ENCODE peak calls at places on chromosomes 7 and 10, in seven cellular contexts. M is A549; G is ovary; S is CD8-positive, alpha-beta T cell; C is heart left ventricle; K is uterus; D is gastrocnemius medialis. A is an unnamed sample.

GRCh38 chr7:21934824-21935223 is 10.9 kb downstream of the CDCA7L start:
- DNase-seq in M (no peak), G (no peak), S (no peak), C (no peak), K (no peak), D (no peak), A (no peak)

GRCh38 chr7:137591444-137591843 is 247.9 kb upstream of the PTN start:
- DNase-seq in M (no peak), G (no peak), S (no peak), C (no peak), K (no peak), D (no peak), A (no peak)

GRCh38 chr7:55242613-55243012 is 122.5 kb upstream of the LANCL2 start:
- DNase-seq in M (no peak), G (no peak), S (no peak), C (no peak), K (no peak), D (no peak), A (no peak)

GRCh38 chr7:66727058-66727457 is 13.5 kb upstream of the RABGEF1 start:
- DNase-seq in M (no peak), G (no peak), S (no peak), C (no peak), K (no peak), D (no peak), A (no peak)

GRCh38 chr10:109219935-109220334 is 703.4 kb downstream of the XPNPEP1 start:
- DNase-seq in M (no peak), G (no peak), S (no peak), C (no peak), K (no peak), D (no peak), A (no peak)

GRCh38 chr7:95863-96260 is 96.5 kb upstream of the FAM20C start:
- DNase-seq in M (no peak), G (no peak), S (no peak), C (no peak), K (no peak), D (no peak), A (no peak)

GRCh38 chr10:25068152-25069058 is 52.0 kb downstream of the THNSL1 start:
- DNase-seq in M (no peak), G (no peak), S (no peak), C (no peak), K (no peak), D (no peak), A (no peak)

GRCh38 chr7:21253740-21254687 is 173.9 kb upstream of the SP4 start:
- DNase-seq in M (peak), G (no peak), S (peak), C (peak), K (no peak), D (no peak), A (no peak)

GRCh38 chr10:19931886-19932285 is 115.7 kb downstream of the PLXDC2 start:
- DNase-seq in M (no peak), G (no peak), S (no peak), C (peak), K (no peak), D (no peak), A (no peak)

GRCh38 chr10:124232686-124233545 is 139.5 kb upstream of the CHST15 start:
- DNase-seq in M (no peak), G (no peak), S (no peak), C (peak), K (no peak), D (no peak), A (peak)

GRCh38 chr10:63935705-63936104 is 414.5 kb downstream of the REEP3 start:
- DNase-seq in M (peak), G (no peak), S (no peak), C (no peak), K (no peak), D (no peak), A (no peak)

GRCh38 chr7:50821457-50821977 is 38.8 kb upstream of the GRB10 start:
- DNase-seq in M (no peak), G (no peak), S (no peak), C (no peak), K (no peak), D (no peak), A (no peak)

GRCh38 chr7:30019960-30020359 is 6.5 kb downstream of the FKBP14 start:
- DNase-seq in M (no peak), G (no peak), S (no peak), C (no peak), K (no peak), D (no peak), A (no peak)

GRCh38 chr7:17318146-17318545 is 19.7 kb downstream of the AHR start:
- DNase-seq in M (no peak), G (no peak), S (no peak), C (no peak), K (no peak), D (no peak), A (no peak)

GRCh38 chr7:120054376-120055100 is 218.4 kb upstream of the KCND2 start:
- DNase-seq in M (no peak), G (no peak), S (no peak), C (no peak), K (no peak), D (no peak), A (no peak)

GRCh38 chr7:47877336-47877735 is 70.9 kb downstream of the PKD1L1 start:
- DNase-seq in M (no peak), G (no peak), S (no peak), C (no peak), K (no peak), D (no peak), A (no peak)

GRCh38 chr7:111094387-111094786 is 3.5 kb downstream of the LRRN3 start:
- DNase-seq in M (no peak), G (no peak), S (no peak), C (no peak), K (no peak), D (no peak), A (no peak)

GRCh38 chr7:23020742-23021401 is 6.9 kb upstream of the HYCC1 start:
- DNase-seq in M (no peak), G (no peak), S (no peak), C (no peak), K (peak), D (no peak), A (peak)

GRCh38 chr10:71921319-71922027 is 42.7 kb upstream of the CHST3 start:
- DNase-seq in M (no peak), G (peak), S (no peak), C (peak), K (peak), D (no peak), A (peak)

GRCh38 chr10:79202188-79203013 is 133.6 kb downstream of the ZMIZ1 start:
- DNase-seq in M (peak), G (no peak), S (peak), C (peak), K (no peak), D (no peak), A (no peak)

GRCh38 chr10:36281871-36282331 is 639.8 kb upstream of the FZD8 start:
- DNase-seq in M (peak), G (no peak), S (no peak), C (no peak), K (no peak), D (no peak), A (no peak)

GRCh38 chr7:25095516-25096345 is 29.3 kb downstream of the CYCS start:
- DNase-seq in M (no peak), G (no peak), S (no peak), C (no peak), K (no peak), D (no peak), A (no peak)

GRCh38 chr7:127391591-127392181 is 822 bp downstream of the ZNF800 start:
- DNase-seq in M (peak), G (peak), S (peak), C (peak), K (no peak), D (peak), A (peak)

GRCh38 chr10:1100691-1101368 is 44.6 kb downstream of the WDR37 start:
- DNase-seq in M (no peak), G (no peak), S (no peak), C (no peak), K (no peak), D (no peak), A (no peak)

GRCh38 chr10:3355536-3355935 is 183.0 kb upstream of the PITRM1 start:
- DNase-seq in M (no peak), G (no peak), S (no peak), C (no peak), K (no peak), D (no peak), A (no peak)

DNA sequence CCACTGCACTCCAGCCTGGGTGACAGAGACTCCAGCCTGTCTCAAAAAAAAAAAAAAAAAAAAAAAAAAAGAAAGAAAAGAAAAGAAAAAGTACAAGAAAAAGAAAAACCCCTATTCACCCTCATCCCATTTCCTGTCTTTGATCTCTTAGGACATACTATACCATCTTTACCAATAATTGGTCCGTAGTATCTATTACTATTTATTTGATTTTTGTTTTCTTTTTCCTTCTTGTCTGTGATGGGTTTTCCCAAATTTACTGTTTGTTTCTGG is 41.6 kb downstream of the PDIA4 start:
- DNase-seq in M (no peak), G (no peak), S (no peak), C (no peak), K (no peak), D (no peak), A (no peak)
- H3K4me3 ChIP-seq in M (peak), G (no peak), S (no peak), C (no peak), K (no peak), D (peak), A (peak)

GRCh38 chr10:13559124-13559700 is 27.6 kb upstream of the PRPF18 start:
- DNase-seq in M (no peak), G (no peak), S (no peak), C (no peak), K (no peak), D (no peak), A (no peak)

GRCh38 chr10:13567030-13567429 is 19.7 kb upstream of the PRPF18 start:
- DNase-seq in M (no peak), G (no peak), S (no peak), C (no peak), K (no peak), D (no peak), A (no peak)

GRCh38 chr10:13560597-13560996 is 26.2 kb upstream of the PRPF18 start:
- DNase-seq in M (no peak), G (no peak), S (no peak), C (no peak), K (no peak), D (no peak), A (no peak)

GRCh38 chr10:13563481-13564445 is 23.0 kb upstream of the PRPF18 start:
- DNase-seq in M (no peak), G (no peak), S (no peak), C (no peak), K (no peak), D (no peak), A (no peak)
- TF ChIP-seq CTCF in M (no peak), G (no peak), S (no peak), C (no peak), K (no peak), D (no peak), A (no peak)

DNA sequence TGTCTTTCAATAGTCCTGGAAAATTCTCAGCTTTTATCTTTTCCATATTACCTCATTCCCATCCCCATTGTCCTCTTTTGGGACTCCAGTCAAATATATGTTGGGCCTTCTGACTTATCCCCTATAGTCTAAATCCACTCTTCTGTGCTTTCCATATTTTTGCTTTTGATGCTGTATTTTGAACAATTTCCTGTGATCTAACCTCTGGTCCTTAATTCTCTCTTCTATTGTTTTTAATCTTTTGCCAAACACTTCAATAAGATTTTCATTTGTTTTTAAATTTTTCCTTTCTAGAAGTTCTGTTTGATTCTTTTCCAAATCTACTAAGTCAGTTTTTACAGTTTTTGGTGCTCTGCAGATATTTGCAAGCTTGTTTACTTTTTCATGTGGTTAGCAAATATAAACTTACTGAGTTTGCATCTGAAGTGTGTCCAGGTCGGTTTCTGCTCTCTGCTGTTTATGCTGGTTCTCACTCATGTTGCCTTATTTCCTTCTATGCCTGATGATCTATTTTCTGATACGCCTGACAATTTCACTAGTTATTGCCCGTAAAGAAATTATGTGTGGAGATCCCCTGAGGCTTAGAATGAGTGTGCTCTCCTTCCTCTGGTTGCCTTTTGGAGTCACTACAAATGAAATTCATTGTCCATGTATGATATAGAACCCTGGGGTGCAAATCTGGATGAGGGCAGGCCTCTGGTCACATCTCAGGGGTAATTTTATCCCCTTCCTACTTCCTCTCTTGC is 110.4 kb downstream of the RBM20 start:
- DNase-seq in M (no peak), G (no peak), S (no peak), C (no peak), K (no peak), D (no peak), A (no peak)
- H3K27ac ChIP-seq in M (no peak), G (no peak), S (no peak), C (peak), K (no peak), D (no peak), A (no peak)

DNA sequence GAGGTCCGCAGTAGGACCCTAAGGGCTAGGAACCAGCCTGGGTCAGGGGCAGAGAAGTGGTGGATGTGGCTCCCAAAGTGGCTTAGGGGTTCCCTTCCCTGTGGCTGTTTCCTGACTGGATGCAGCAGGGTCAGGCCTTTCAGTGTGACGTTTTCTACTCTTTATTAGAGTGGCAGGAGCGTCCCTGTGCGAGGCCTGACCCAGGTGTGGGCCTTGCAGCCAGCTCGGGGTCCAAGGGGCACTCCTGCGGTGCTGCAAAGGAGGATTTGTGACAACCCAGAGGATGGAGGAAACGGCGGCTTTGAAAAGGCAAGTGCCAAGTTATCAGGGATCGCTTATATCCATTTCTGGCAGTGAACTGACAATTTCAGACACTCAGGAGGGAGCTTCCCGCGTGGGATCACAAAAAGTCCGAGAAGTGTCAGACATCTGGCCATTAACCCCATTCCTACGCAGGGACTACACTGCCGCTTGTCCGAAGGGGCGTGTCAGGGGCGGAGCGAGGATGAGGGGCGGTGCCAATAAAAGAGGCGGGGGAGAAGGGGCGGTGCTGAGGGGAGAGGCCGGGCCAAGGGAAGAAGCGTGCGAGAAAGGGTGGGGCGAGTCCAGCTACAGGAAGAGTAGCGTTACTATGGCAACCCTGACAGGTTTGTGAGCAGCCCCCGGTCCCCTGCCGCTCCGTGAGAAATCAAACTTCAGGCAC is 98.8 kb upstream of the ZNF722 start:
- DNase-seq in M (no peak), G (peak), S (peak), C (peak), K (peak), D (peak), A (no peak)
- H3K4me3 ChIP-seq in M (no peak), G (peak), S (peak), C (peak), K (peak), D (peak), A (peak)

GRCh38 chr7:35430547-35431153 is 176.8 kb upstream of the TBX20 start:
- DNase-seq in M (no peak), G (no peak), S (no peak), C (no peak), K (no peak), D (no peak), A (no peak)
- TF ChIP-seq CTCF in M (no peak), G (no peak), S (no peak), C (peak), K (no peak), D (no peak), A (no peak)

DNA sequence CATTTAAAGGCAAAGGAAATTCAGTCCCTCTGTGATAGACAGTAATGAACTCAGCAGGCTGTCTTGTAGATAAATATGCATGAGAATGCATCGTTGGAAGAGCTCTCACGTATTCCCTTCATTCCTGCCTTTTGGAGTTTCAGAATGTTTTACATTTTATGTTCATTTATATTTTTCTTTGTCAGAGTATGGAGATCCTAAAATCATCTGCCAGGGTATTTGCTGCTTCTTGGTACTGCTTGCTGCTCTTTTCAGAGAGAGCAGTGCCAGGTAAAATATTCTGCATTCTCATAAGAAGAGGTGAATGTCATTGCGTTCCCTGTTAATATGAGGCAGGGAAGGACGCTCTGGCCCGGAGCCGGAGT is 290.2 kb downstream of the CCDC3 start:
- DNase-seq in M (no peak), G (no peak), S (no peak), C (no peak), K (no peak), D (no peak), A (no peak)
- H3K27ac ChIP-seq in M (peak), G (no peak), S (no peak), C (no peak), K (peak), D (no peak), A (no peak)

DNA sequence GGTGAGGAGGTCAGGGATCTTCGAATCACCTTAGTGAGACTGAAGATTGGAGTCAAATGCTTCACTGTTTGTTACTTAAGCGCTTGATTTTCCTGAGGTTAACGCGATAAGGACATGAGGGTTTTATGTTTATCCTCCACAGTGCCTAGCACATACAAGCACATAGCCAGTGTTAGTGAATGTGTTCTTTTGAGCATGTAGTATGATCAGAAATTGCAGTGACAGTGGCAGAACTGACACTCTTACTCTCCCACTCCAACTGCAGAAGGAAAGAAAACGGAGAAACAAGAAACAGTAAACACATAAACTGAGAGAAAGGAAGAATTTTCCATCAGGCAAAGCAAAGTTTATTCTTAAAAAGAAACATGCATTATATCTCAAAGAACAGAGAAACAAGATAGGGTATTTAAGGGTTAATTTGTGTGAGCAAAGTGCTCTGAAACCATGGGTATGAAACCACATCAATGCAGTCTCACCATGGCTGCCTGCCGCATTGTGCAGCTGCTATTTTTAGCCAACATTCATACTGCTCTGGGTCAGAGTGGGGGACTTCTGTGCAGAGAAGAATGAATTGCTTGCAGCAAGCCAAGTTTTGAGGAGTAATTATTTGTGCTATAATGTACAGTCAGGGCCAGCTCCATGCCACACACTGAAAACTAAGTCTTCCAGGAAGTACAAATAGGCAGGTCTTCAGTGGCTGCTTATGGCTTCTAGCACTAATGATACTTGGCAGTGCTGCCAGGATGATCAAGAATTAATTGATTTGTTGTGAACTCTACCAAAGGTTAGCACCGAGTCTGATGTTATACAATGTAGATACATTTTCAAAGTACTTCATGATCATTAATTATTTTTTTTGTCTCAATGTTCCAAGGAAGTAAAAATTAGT is 152.0 kb downstream of the MACC1 start:
- DNase-seq in M (no peak), G (no peak), S (no peak), C (no peak), K (no peak), D (no peak), A (no peak)
- H3K4me3 ChIP-seq in M (no peak), G (no peak), S (no peak), C (no peak), K (no peak), D (no peak), A (no peak)